ENCODE peak calls at places on chromosomes 13 and 19, in ten cellular contexts. B is activated naive CD4-positive, alpha-beta T cell treated with anti-CD3 and anti-CD28 coated beads, Interleukin-2, amount 10 ng/mL, durations not matched to agents 7 days and 5 days; D is tibial artery; G is HFFc6; E is NCI-H1092; J is left ventricle myocardium inferior; Z is ovary; M is AG04450; S is progenitor cell of endocrine pancreas; W is erythroblast. C is an unnamed sample.

GRCh38 chr13:42594577-42595571 is 20.9 kb downstream of the TNFSF11 start:
- DNase-seq in B (peak), D (no peak), G (peak), E (peak), J (no peak), Z (peak), M (peak), S (peak), W (peak), C (peak)

GRCh38 chr19:31943305-31943704 is 402.1 kb upstream of the ZNF507 start:
- DNase-seq in B (no peak), D (no peak), G (no peak), E (no peak), J (no peak), Z (no peak), M (no peak), S (no peak), W (no peak), C (no peak)

GRCh38 chr13:25148005-25148798 is 23.9 kb downstream of the AMER2 start:
- DNase-seq in B (no peak), D (no peak), G (no peak), E (no peak), J (no peak), Z (no peak), M (no peak), S (no peak), W (no peak), C (no peak)

GRCh38 chr13:83498486-83499190 is 383.6 kb downstream of the SLITRK1 start:
- DNase-seq in B (no peak), D (no peak), G (peak), E (no peak), J (no peak), Z (no peak), M (no peak), S (no peak), W (no peak), C (no peak)

GRCh38 chr13:111853766-111854165 is 213.2 kb upstream of the SOX1 start:
- DNase-seq in B (no peak), D (peak), G (no peak), E (peak), J (no peak), Z (no peak), M (no peak), S (no peak), W (no peak), C (peak)

GRCh38 chr19:33621811-33622504 is at the start of gene CHST8:
- DNase-seq in B (no peak), D (no peak), G (no peak), E (peak), J (peak), Z (peak), M (no peak), S (peak), W (no peak), C (no peak)

GRCh38 chr13:71514900-71515598 is 352.0 kb downstream of the DACH1 start:
- DNase-seq in B (no peak), D (no peak), G (no peak), E (no peak), J (no peak), Z (no peak), M (no peak), S (no peak), W (no peak), C (no peak)

GRCh38 chr19:29115181-29115580 is 97.8 kb downstream of the UQCRFS1 start:
- DNase-seq in B (no peak), D (peak), G (no peak), E (no peak), J (no peak), Z (no peak), M (no peak), S (no peak), W (no peak), C (no peak)

GRCh38 chr19:34686455-34686854 is 9.0 kb downstream of the ZNF302 start:
- DNase-seq in B (no peak), D (no peak), G (no peak), E (no peak), J (no peak), Z (no peak), M (no peak), S (no peak), W (no peak), C (no peak)

GRCh38 chr13:37369618-37370017 is 228.9 kb downstream of the POSTN start:
- DNase-seq in B (no peak), D (no peak), G (peak), E (no peak), J (no peak), Z (no peak), M (peak), S (no peak), W (no peak), C (no peak)

GRCh38 chr13:24361138-24361537 is 51.8 kb downstream of the C1QTNF9 start:
- DNase-seq in B (no peak), D (no peak), G (no peak), E (no peak), J (no peak), Z (no peak), M (no peak), S (no peak), W (no peak), C (no peak)

GRCh38 chr19:7394728-7395359 is 46.1 kb downstream of the ARHGEF18 start:
- DNase-seq in B (peak), D (peak), G (peak), E (peak), J (peak), Z (peak), M (peak), S (peak), W (peak), C (peak)

GRCh38 chr19:38815059-38816001 is 2.6 kb upstream of the LGALS4 start:
- DNase-seq in B (no peak), D (no peak), G (no peak), E (no peak), J (no peak), Z (no peak), M (no peak), S (no peak), W (no peak), C (no peak)

GRCh38 chr19:45302416-45302815 is 20.3 kb downstream of the CKM start:
- DNase-seq in B (no peak), D (no peak), G (no peak), E (no peak), J (no peak), Z (no peak), M (no peak), S (no peak), W (no peak), C (no peak)

GRCh38 chr19:42370667-42371066 is 19.4 kb downstream of the CNFN start:
- DNase-seq in B (no peak), D (no peak), G (no peak), E (no peak), J (no peak), Z (no peak), M (no peak), S (no peak), W (no peak), C (no peak)

GRCh38 chr19:38917921-38918491 is 6.0 kb upstream of the CCER2 start:
- DNase-seq in B (no peak), D (peak), G (no peak), E (no peak), J (no peak), Z (no peak), M (no peak), S (no peak), W (peak), C (no peak)

GRCh38 chr19:56132316-56132822 is 8.7 kb upstream of the ZNF444 start:
- DNase-seq in B (no peak), D (no peak), G (no peak), E (no peak), J (no peak), Z (no peak), M (no peak), S (no peak), W (no peak), C (no peak)

GRCh38 chr13:96248103-96248502 is 158.2 kb downstream of the HS6ST3 start:
- DNase-seq in B (no peak), D (no peak), G (no peak), E (no peak), J (no peak), Z (no peak), M (no peak), S (no peak), W (no peak), C (no peak)

GRCh38 chr19:1074512-1075283 is 7.7 kb downstream of the ARHGAP45 start:
- DNase-seq in B (peak), D (peak), G (no peak), E (peak), J (peak), Z (no peak), M (no peak), S (no peak), W (peak), C (peak)

GRCh38 chr13:38141792-38142191 is 207.9 kb upstream of the UFM1 start:
- DNase-seq in B (no peak), D (no peak), G (no peak), E (no peak), J (no peak), Z (no peak), M (no peak), S (no peak), W (no peak), C (no peak)

GRCh38 chr19:31838163-31838798 is 489.0 kb upstream of the TSHZ3 start:
- DNase-seq in B (no peak), D (no peak), G (no peak), E (no peak), J (no peak), Z (peak), M (no peak), S (no peak), W (no peak), C (no peak)

GRCh38 chr19:39399684-39400465 is 6.8 kb upstream of the ZFP36 start:
- DNase-seq in B (no peak), D (no peak), G (no peak), E (no peak), J (no peak), Z (no peak), M (no peak), S (no peak), W (no peak), C (no peak)

GRCh38 chr13:59950201-59950730 is 213.5 kb downstream of the DIAPH3 start:
- DNase-seq in B (no peak), D (no peak), G (no peak), E (no peak), J (no peak), Z (no peak), M (no peak), S (no peak), W (no peak), C (no peak)

GRCh38 chr13:99974939-99975561 is 3.5 kb upstream of the ZIC5 start:
- DNase-seq in B (no peak), D (no peak), G (no peak), E (no peak), J (no peak), Z (no peak), M (no peak), S (no peak), W (no peak), C (peak)

GRCh38 chr19:3440082-3440481 is 40.2 kb downstream of the SMIM24 start:
- DNase-seq in B (peak), D (no peak), G (no peak), E (no peak), J (peak), Z (no peak), M (no peak), S (no peak), W (peak), C (no peak)

GRCh38 chr13:47148543-47148942 is 251.7 kb upstream of the HTR2A start:
- DNase-seq in B (no peak), D (no peak), G (no peak), E (no peak), J (no peak), Z (no peak), M (no peak), S (no peak), W (no peak), C (no peak)

GRCh38 chr19:48954011-48954594 is 572 bp upstream of the BAX start:
- DNase-seq in B (no peak), D (no peak), G (no peak), E (no peak), J (no peak), Z (no peak), M (no peak), S (no peak), W (peak), C (no peak)

GRCh38 chr13:79434578-79434977 is 28.5 kb upstream of the RBM26 start:
- DNase-seq in B (no peak), D (no peak), G (peak), E (no peak), J (no peak), Z (no peak), M (no peak), S (no peak), W (no peak), C (no peak)

GRCh38 chr13:30725331-30726085 is 9.8 kb upstream of the ALOX5AP start:
- DNase-seq in B (no peak), D (peak), G (no peak), E (peak), J (no peak), Z (no peak), M (no peak), S (no peak), W (no peak), C (no peak)

C was measured in right atrium auricular region.